ENCODE peak calls at places on chromosomes 2 and 18, in nine cellular contexts. T is brain pericyte; D is GM03348; G is KBM-7; W is activated naive CD4-positive, alpha-beta T cell treated with anti-CD3 and anti-CD28 coated beads for 36 hours; K is mesendoderm; X is effector memory CD8-positive, alpha-beta T cell; F is activated CD8-positive, alpha-beta memory T cell treated with anti-CD3 and anti-CD28 coated beads for 24 hours; B is A172. O is an unnamed sample.

GRCh38 chr2:393711-394696 is 106.1 kb upstream of the ALKAL2 start:
- DNase-seq in D (peak; percentile 52), F (peak; percentile 78), W (peak; percentile 85), G (peak; percentile 89), K (peak; percentile 98), T (no peak), X (peak; percentile 51), B (peak; percentile 80), O (no peak)

GRCh38 chr2:177869209-177869608 is 203.4 kb downstream of the PDE11A start:
- DNase-seq in F (no peak), D (no peak), T (no peak), G (no peak), K (no peak), B (no peak), W (no peak), X (no peak), O (no peak)

GRCh38 chr2:234254783-234255521 is 204.4 kb downstream of the SPP2 start:
- DNase-seq in X (no peak), G (no peak), F (no peak), D (no peak), B (no peak), W (no peak), T (no peak), K (no peak), O (no peak)

GRCh38 chr2:20235655-20236302 is 10.8 kb upstream of the SDC1 start:
- DNase-seq in G (no peak), T (no peak), X (no peak), F (peak; percentile 32), W (no peak), K (no peak), D (no peak), B (peak; percentile 68), O (no peak)

GRCh38 chr2:63886445-63886844 is 44.7 kb downstream of the UGP2 start:
- DNase-seq in D (no peak), F (no peak), G (no peak), W (no peak), K (no peak), X (no peak), T (no peak), B (no peak), O (no peak)

GRCh38 chr18:494602-494983 is 5.9 kb downstream of the COLEC12 start:
- DNase-seq in W (no peak), D (peak; percentile 30), F (no peak), B (no peak), X (no peak), G (no peak), T (no peak), K (no peak), O (no peak)

GRCh38 chr2:53486185-53486584 is 281.4 kb upstream of the CHAC2 start:
- DNase-seq in W (no peak), F (no peak), G (no peak), B (no peak), T (no peak), X (no peak), K (no peak), D (no peak), O (no peak)

GRCh38 chr2:231293163-231293562 is 94.7 kb downstream of the ARMC9 start:
- DNase-seq in K (no peak), B (no peak), G (no peak), W (no peak), T (no peak), D (no peak), X (no peak), F (no peak), O (no peak)

GRCh38 chr2:145652546-145652945 is 1132.6 kb upstream of the ZEB2 start:
- DNase-seq in T (no peak), D (no peak), B (no peak), K (peak; percentile 22), G (no peak), W (no peak), X (no peak), F (no peak), O (no peak)

GRCh38 chr2:71388214-71388613 is 56.6 kb downstream of the ZNF638 start:
- DNase-seq in T (no peak), X (no peak), D (no peak), K (peak; percentile 11), W (no peak), G (no peak), B (no peak), F (no peak), O (no peak)

GRCh38 chr2:183035954-183036669 is 2.1 kb downstream of the NCKAP1 start:
- DNase-seq in K (no peak), W (no peak), X (no peak), F (no peak), D (no peak), T (no peak), G (peak; percentile 78), B (no peak), O (no peak)

GRCh38 chr18:10145523-10145922 is 231.7 kb downstream of the VAPA start:
- DNase-seq in G (no peak), D (no peak), K (peak; percentile 62), W (no peak), B (no peak), T (no peak), F (no peak), X (no peak), O (no peak)

GRCh38 chr2:37601569-37601968 is 69.9 kb downstream of the CDC42EP3 start:
- DNase-seq in D (no peak), F (no peak), K (no peak), G (no peak), W (no peak), T (no peak), X (no peak), B (no peak), O (no peak)

GRCh38 chr2:217864960-217865359 is 137.8 kb downstream of the TNS1 start:
- DNase-seq in K (no peak), W (no peak), B (no peak), X (no peak), G (peak; percentile 38), T (no peak), F (no peak), D (no peak), O (no peak)

GRCh38 chr2:71619230-71619741 is 165.9 kb downstream of the DYSF start:
- DNase-seq in G (no peak), X (no peak), K (no peak), F (peak; percentile 47), B (no peak), D (no peak), W (no peak), T (no peak), O (no peak)

GRCh38 chr2:203682688-203683130 is 23.7 kb upstream of the CD28 start:
- DNase-seq in X (no peak), W (no peak), K (peak; percentile 16), F (no peak), T (no peak), G (no peak), D (peak; percentile 29), B (no peak), O (no peak)

GRCh38 chr18:22348521-22349316 is 69.0 kb downstream of the CTAGE1 start:
- DNase-seq in X (no peak), G (no peak), D (peak; percentile 85), T (no peak), K (peak; percentile 76), B (peak; percentile 30), W (no peak), F (peak; percentile 73), O (no peak)

GRCh38 chr2:221125691-221126090 is 446.4 kb downstream of the EPHA4 start:
- DNase-seq in K (no peak), T (no peak), W (no peak), D (no peak), X (no peak), G (no peak), F (no peak), B (peak; percentile 16), O (no peak)

GRCh38 chr2:30235008-30235655 is 3.8 kb downstream of the LBH start:
- DNase-seq in G (no peak), K (no peak), D (peak; percentile 42), T (no peak), F (peak; percentile 80), W (peak; percentile 85), B (no peak), X (no peak), O (no peak)

GRCh38 chr18:80171190-80171872 is 62.3 kb downstream of the ADNP2 start:
- DNase-seq in X (peak; percentile 58), B (peak; percentile 7), K (peak; percentile 49), T (no peak), D (peak; percentile 82), G (peak; percentile 62), F (peak; percentile 83), W (peak; percentile 67), O (no peak)

GRCh38 chr2:64700133-64700809 is 46.6 kb upstream of the SERTAD2 start:
- DNase-seq in D (peak; percentile 51), G (no peak), F (no peak), B (no peak), W (no peak), K (no peak), T (no peak), X (no peak), O (no peak)

GRCh38 chr2:207143474-207144190 is 22.1 kb downstream of the KLF7 start:
- DNase-seq in X (no peak), G (peak; percentile 96), K (peak; percentile 68), W (peak; percentile 78), F (peak; percentile 79), T (no peak), D (peak; percentile 54), B (no peak), O (peak; percentile 55)

GRCh38 chr2:203347375-203347774 is 19.2 kb downstream of the ABI2 start:
- DNase-seq in X (no peak), B (no peak), T (no peak), D (no peak), W (no peak), F (no peak), K (no peak), G (no peak), O (no peak)

GRCh38 chr2:220847006-220847405 is 725.1 kb downstream of the EPHA4 start:
- DNase-seq in T (no peak), X (no peak), F (no peak), G (no peak), D (no peak), K (no peak), W (no peak), B (no peak), O (no peak)

GRCh38 chr2:21256006-21256405 is 132.2 kb downstream of the TDRD15 start:
- DNase-seq in X (no peak), B (peak; percentile 25), G (peak; percentile 60), K (peak; percentile 43), F (no peak), W (no peak), D (no peak), T (no peak), O (peak; percentile 20)

GRCh38 chr2:213848631-213849030 is 562.2 kb upstream of the VWC2L start:
- DNase-seq in X (no peak), G (no peak), D (peak; percentile 13), B (no peak), K (no peak), T (no peak), F (no peak), W (no peak), O (no peak)